ENCODE peak calls at places on chromosomes 13 and 19, in eight cellular contexts. One of them, this sample, is unnamed.

GRCh38 chr13:53250272-53250875 is 221.8 kb downstream of the OLFM4 start:
- DNase-seq in KBM-7: peak; percentile 80
- DNase-seq in nucleus accumbens: no peak
- DNase-seq in endodermal cell: no peak
- DNase-seq in T-cell: peak; percentile 5
- DNase-seq in heart right ventricle: peak; percentile 13
- DNase-seq in colonic mucosa: peak; percentile 28
- DNase-seq in aorta: no peak
- DNase-seq in this sample: no peak

GRCh38 chr19:53942001-53942786 is 20.5 kb upstream of the CACNG8 start:
- DNase-seq in colonic mucosa: no peak
- DNase-seq in heart right ventricle: no peak
- DNase-seq in KBM-7: no peak
- DNase-seq in aorta: no peak
- DNase-seq in endodermal cell: peak; percentile 99
- DNase-seq in T-cell: no peak
- DNase-seq in nucleus accumbens: no peak
- DNase-seq in this sample: no peak

GRCh38 chr19:798415-799075 is 1.3 kb downstream of the PTBP1 start:
- DNase-seq in heart right ventricle: no peak
- DNase-seq in endodermal cell: peak; percentile 57
- DNase-seq in nucleus accumbens: no peak
- DNase-seq in aorta: no peak
- DNase-seq in colonic mucosa: peak; percentile 85
- DNase-seq in T-cell: no peak
- DNase-seq in KBM-7: no peak
- DNase-seq in this sample: no peak

GRCh38 chr13:108769213-108770070 is 140.0 kb downstream of the MYO16 start:
- DNase-seq in endodermal cell: no peak
- DNase-seq in KBM-7: peak; percentile 76
- DNase-seq in nucleus accumbens: no peak
- DNase-seq in aorta: no peak
- DNase-seq in colonic mucosa: no peak
- DNase-seq in heart right ventricle: no peak
- DNase-seq in T-cell: no peak
- DNase-seq in this sample: no peak

GRCh38 chr13:107835339-107836018 is 379.9 kb downstream of the LIG4 start:
- DNase-seq in heart right ventricle: no peak
- DNase-seq in aorta: no peak
- DNase-seq in colonic mucosa: no peak
- DNase-seq in nucleus accumbens: no peak
- DNase-seq in endodermal cell: no peak
- DNase-seq in T-cell: no peak
- DNase-seq in KBM-7: no peak
- DNase-seq in this sample: no peak

GRCh38 chr13:110560606-110561334 is 752 bp downstream of the RAB20 start:
- DNase-seq in aorta: peak; percentile 82
- DNase-seq in KBM-7: peak; percentile 35
- DNase-seq in colonic mucosa: no peak
- DNase-seq in T-cell: peak; percentile 3
- DNase-seq in endodermal cell: no peak
- DNase-seq in heart right ventricle: peak; percentile 25
- DNase-seq in nucleus accumbens: no peak
- DNase-seq in this sample: no peak

GRCh38 chr19:30064776-30065494 is 122.9 kb downstream of the URI1 start:
- DNase-seq in heart right ventricle: no peak
- DNase-seq in KBM-7: no peak
- DNase-seq in colonic mucosa: no peak
- DNase-seq in nucleus accumbens: no peak
- DNase-seq in endodermal cell: peak; percentile 26
- DNase-seq in T-cell: no peak
- DNase-seq in aorta: no peak
- DNase-seq in this sample: no peak

GRCh38 chr13:29594310-29594709 is 1.2 kb downstream of the SLC7A1 start:
- DNase-seq in T-cell: peak; percentile 7
- DNase-seq in colonic mucosa: peak; percentile 63
- DNase-seq in aorta: no peak
- DNase-seq in nucleus accumbens: no peak
- DNase-seq in endodermal cell: peak; percentile 71
- DNase-seq in KBM-7: peak; percentile 69
- DNase-seq in heart right ventricle: no peak
- DNase-seq in this sample: peak; percentile 27

GRCh38 chr13:35499131-35500051 is 22.9 kb upstream of the MAB21L1 start:
- DNase-seq in T-cell: no peak
- DNase-seq in endodermal cell: no peak
- DNase-seq in colonic mucosa: no peak
- DNase-seq in KBM-7: no peak
- DNase-seq in nucleus accumbens: no peak
- DNase-seq in aorta: no peak
- DNase-seq in heart right ventricle: no peak
- DNase-seq in this sample: no peak

GRCh38 chr13:55483626-55484158 is 1657.0 kb upstream of the PRR20A start:
- DNase-seq in T-cell: no peak
- DNase-seq in heart right ventricle: no peak
- DNase-seq in nucleus accumbens: no peak
- DNase-seq in endodermal cell: no peak
- DNase-seq in aorta: no peak
- DNase-seq in colonic mucosa: no peak
- DNase-seq in KBM-7: no peak
- DNase-seq in this sample: no peak

GRCh38 chr19:2727640-2727944 is 6.4 kb upstream of the DIRAS1 start:
- DNase-seq in colonic mucosa: no peak
- DNase-seq in T-cell: no peak
- DNase-seq in KBM-7: no peak
- DNase-seq in endodermal cell: no peak
- DNase-seq in nucleus accumbens: no peak
- DNase-seq in heart right ventricle: no peak
- DNase-seq in aorta: no peak
- DNase-seq in this sample: no peak

GRCh38 chr19:35960432-35960972 is 24.3 kb downstream of the LRFN3 start:
- DNase-seq in aorta: no peak
- DNase-seq in heart right ventricle: no peak
- DNase-seq in endodermal cell: no peak
- DNase-seq in T-cell: no peak
- DNase-seq in colonic mucosa: no peak
- DNase-seq in KBM-7: no peak
- DNase-seq in nucleus accumbens: no peak
- DNase-seq in this sample: no peak

GRCh38 chr19:20313894-20314293 is 146.9 kb downstream of the ZNF486 start:
- DNase-seq in endodermal cell: no peak
- DNase-seq in nucleus accumbens: no peak
- DNase-seq in KBM-7: no peak
- DNase-seq in heart right ventricle: no peak
- DNase-seq in aorta: no peak
- DNase-seq in T-cell: no peak
- DNase-seq in colonic mucosa: no peak
- DNase-seq in this sample: no peak

GRCh38 chr13:30153871-30154426 is 153.4 kb downstream of the KATNAL1 start:
- DNase-seq in colonic mucosa: no peak
- DNase-seq in T-cell: no peak
- DNase-seq in endodermal cell: peak; percentile 83
- DNase-seq in nucleus accumbens: no peak
- DNase-seq in heart right ventricle: no peak
- DNase-seq in aorta: no peak
- DNase-seq in KBM-7: no peak
- DNase-seq in this sample: no peak

GRCh38 chr13:99353836-99354235 is 46.6 kb upstream of the GPR183 start:
- DNase-seq in T-cell: no peak
- DNase-seq in nucleus accumbens: no peak
- DNase-seq in endodermal cell: peak; percentile 30
- DNase-seq in colonic mucosa: no peak
- DNase-seq in aorta: no peak
- DNase-seq in heart right ventricle: no peak
- DNase-seq in KBM-7: no peak
- DNase-seq in this sample: no peak

GRCh38 chr13:101397742-101398141 is 18.6 kb downstream of the NALCN start:
- DNase-seq in heart right ventricle: no peak
- DNase-seq in T-cell: no peak
- DNase-seq in aorta: no peak
- DNase-seq in colonic mucosa: no peak
- DNase-seq in nucleus accumbens: no peak
- DNase-seq in endodermal cell: no peak
- DNase-seq in KBM-7: no peak
- DNase-seq in this sample: no peak

GRCh38 chr13:26390203-26390602 is 136.3 kb downstream of the CDK8 start:
- DNase-seq in T-cell: no peak
- DNase-seq in endodermal cell: no peak
- DNase-seq in nucleus accumbens: no peak
- DNase-seq in aorta: no peak
- DNase-seq in colonic mucosa: no peak
- DNase-seq in KBM-7: no peak
- DNase-seq in heart right ventricle: no peak
- DNase-seq in this sample: no peak

GRCh38 chr19:46413262-46414031 is at the start of gene CCDC8:
- DNase-seq in KBM-7: no peak
- DNase-seq in T-cell: no peak
- DNase-seq in aorta: peak; percentile 92
- DNase-seq in endodermal cell: peak; percentile 98
- DNase-seq in colonic mucosa: peak; percentile 62
- DNase-seq in nucleus accumbens: no peak
- DNase-seq in heart right ventricle: peak; percentile 91
- DNase-seq in this sample: no peak

GRCh38 chr13:97977376-97977705 is 23.9 kb downstream of the IPO5 start:
- DNase-seq in nucleus accumbens: no peak
- DNase-seq in KBM-7: peak; percentile 35
- DNase-seq in endodermal cell: no peak
- DNase-seq in aorta: no peak
- DNase-seq in T-cell: no peak
- DNase-seq in colonic mucosa: no peak
- DNase-seq in heart right ventricle: no peak
- DNase-seq in this sample: no peak

GRCh38 chr19:29867984-29868383 is 56.2 kb downstream of the CCNE1 start:
- DNase-seq in heart right ventricle: no peak
- DNase-seq in T-cell: no peak
- DNase-seq in endodermal cell: no peak
- DNase-seq in nucleus accumbens: no peak
- DNase-seq in KBM-7: no peak
- DNase-seq in aorta: peak; percentile 23
- DNase-seq in colonic mucosa: no peak
- DNase-seq in this sample: no peak

GRCh38 chr13:46906440-46906839 is 9.6 kb upstream of the HTR2A start:
- DNase-seq in KBM-7: no peak
- DNase-seq in T-cell: no peak
- DNase-seq in nucleus accumbens: no peak
- DNase-seq in aorta: no peak
- DNase-seq in heart right ventricle: no peak
- DNase-seq in colonic mucosa: no peak
- DNase-seq in endodermal cell: no peak
- DNase-seq in this sample: no peak

GRCh38 chr19:49133621-49134454 is 14.5 kb downstream of the PPFIA3 start:
- DNase-seq in heart right ventricle: peak; percentile 69
- DNase-seq in aorta: peak; percentile 88
- DNase-seq in T-cell: no peak
- DNase-seq in endodermal cell: peak; percentile 95
- DNase-seq in colonic mucosa: peak; percentile 92
- DNase-seq in KBM-7: no peak
- DNase-seq in nucleus accumbens: no peak
- DNase-seq in this sample: peak; percentile 55

GRCh38 chr19:55368701-55369563 is 1.3 kb downstream of the IL11 start:
- DNase-seq in colonic mucosa: no peak
- DNase-seq in endodermal cell: peak; percentile 75
- DNase-seq in nucleus accumbens: no peak
- DNase-seq in heart right ventricle: no peak
- DNase-seq in KBM-7: no peak
- DNase-seq in T-cell: no peak
- DNase-seq in aorta: no peak
- DNase-seq in this sample: no peak

GRCh38 chr13:50995870-50996269 is 86.3 kb downstream of the RNASEH2B start:
- DNase-seq in heart right ventricle: no peak
- DNase-seq in endodermal cell: no peak
- DNase-seq in KBM-7: no peak
- DNase-seq in colonic mucosa: no peak
- DNase-seq in aorta: no peak
- DNase-seq in T-cell: no peak
- DNase-seq in nucleus accumbens: no peak
- DNase-seq in this sample: no peak

GRCh38 chr19:48830965-48831364 is 5.3 kb downstream of the HSD17B14 start:
- DNase-seq in aorta: no peak
- DNase-seq in T-cell: no peak
- DNase-seq in heart right ventricle: no peak
- DNase-seq in colonic mucosa: no peak
- DNase-seq in KBM-7: no peak
- DNase-seq in nucleus accumbens: no peak
- DNase-seq in endodermal cell: no peak
- DNase-seq in this sample: no peak

GRCh38 chr13:77857810-77858209 is 60.8 kb downstream of the EDNRB start:
- DNase-seq in colonic mucosa: no peak
- DNase-seq in KBM-7: no peak
- DNase-seq in T-cell: no peak
- DNase-seq in endodermal cell: no peak
- DNase-seq in aorta: no peak
- DNase-seq in nucleus accumbens: no peak
- DNase-seq in heart right ventricle: no peak
- DNase-seq in this sample: no peak

GRCh38 chr19:18699403-18700054 is 16.0 kb downstream of the CRTC1 start:
- DNase-seq in heart right ventricle: no peak
- DNase-seq in colonic mucosa: peak; percentile 40
- DNase-seq in nucleus accumbens: no peak
- DNase-seq in T-cell: no peak
- DNase-seq in endodermal cell: peak; percentile 49
- DNase-seq in KBM-7: no peak
- DNase-seq in aorta: no peak
- DNase-seq in this sample: no peak

GRCh38 chr13:106700007-106700950 is 132.3 kb upstream of the ARGLU1 start:
- DNase-seq in aorta: no peak
- DNase-seq in T-cell: no peak
- DNase-seq in KBM-7: no peak
- DNase-seq in colonic mucosa: no peak
- DNase-seq in nucleus accumbens: no peak
- DNase-seq in heart right ventricle: no peak
- DNase-seq in endodermal cell: no peak
- DNase-seq in this sample: no peak

This sample was measured in activated T-helper 1 cell treated with anti-CD3 and anti-CD28 coated beads, Interleukin-12 subunit alpha, Interleukin-12 subunit beta, Interleukin-2, Interleukin-4 antibody, amounts not matched to agents 30 ng/mL and 10 ng/mL and 1 ng/mL, durations not matched to agents 14 hours and 24 hours and 36 hours.